ENCODE peak calls at places on chromosomes 16 and 17, in seven cellular contexts. D is IMR-90, A is colonic mucosa, Q is endodermal cell, L is mesenchymal stem cell, G is neuronal stem cell, M is adipocyte. C is an unnamed sample.

GRCh38 chr17:9943343-9943742 is 38.3 kb upstream of the RCVRN start:
- DNase-seq in D (no peak), A (no peak), Q (no peak), L (no peak), G (no peak), M (no peak), C (no peak)

GRCh38 chr17:17750881-17751280 is 69.6 kb downstream of the RAI1 start:
- DNase-seq in D (no peak), A (peak), Q (no peak), L (no peak), G (no peak), M (no peak), C (no peak)

GRCh38 chr17:60613325-60613724 is 13.3 kb downstream of the PPM1D start:
- DNase-seq in D (no peak), A (no peak), Q (no peak), L (no peak), G (no peak), M (no peak), C (no peak)

GRCh38 chr16:86142801-86143236 is 243.9 kb downstream of the IRF8 start:
- DNase-seq in D (no peak), A (no peak), Q (no peak), L (no peak), G (no peak), M (peak), C (no peak)

GRCh38 chr17:21209511-21210175 is 4.3 kb downstream of the TMEM11 start:
- DNase-seq in D (no peak), A (peak), Q (no peak), L (no peak), G (no peak), M (no peak), C (no peak)

GRCh38 chr17:68782829-68783228 is 172.4 kb downstream of the ABCA8 start:
- DNase-seq in D (no peak), A (no peak), Q (no peak), L (no peak), G (no peak), M (peak), C (no peak)

GRCh38 chr17:48555183-48555615 is 10.3 kb upstream of the HOXB2 start:
- DNase-seq in D (peak), A (no peak), Q (peak), L (peak), G (no peak), M (no peak), C (no peak)

GRCh38 chr16:46897471-46897870 is 13.3 kb downstream of the GPT2 start:
- DNase-seq in D (no peak), A (no peak), Q (no peak), L (no peak), G (no peak), M (no peak), C (no peak)

GRCh38 chr16:48188449-48189102 is 32.8 kb upstream of the ABCC12 start:
- DNase-seq in D (no peak), A (no peak), Q (no peak), L (no peak), G (no peak), M (no peak), C (no peak)

GRCh38 chr16:81324808-81325207 is 10.0 kb downstream of the GAN start:
- DNase-seq in D (no peak), A (no peak), Q (no peak), L (no peak), G (no peak), M (no peak), C (no peak)

GRCh38 chr16:2296662-2297505 is 29.0 kb upstream of the RNPS1 start:
- DNase-seq in D (no peak), A (peak), Q (peak), L (no peak), G (no peak), M (peak), C (no peak)

GRCh38 chr17:72318131-72318530 is 197.3 kb downstream of the SOX9 start:
- DNase-seq in D (no peak), A (no peak), Q (no peak), L (no peak), G (no peak), M (no peak), C (no peak)

GRCh38 chr16:76535-77272 is 1.3 kb upstream of the MPG start:
- DNase-seq in D (peak), A (peak), Q (peak), L (peak), G (no peak), M (peak), C (no peak)

GRCh38 chr17:5557485-5557884 is 26.8 kb downstream of the NLRP1 start:
- DNase-seq in D (peak), A (no peak), Q (no peak), L (peak), G (no peak), M (peak), C (no peak)

GRCh38 chr17:30363715-30364202 is 15.0 kb upstream of the CPD start:
- DNase-seq in D (peak), A (no peak), Q (no peak), L (peak), G (no peak), M (no peak), C (no peak)

GRCh38 chr17:17119533-17119932 is 77.3 kb downstream of the MPRIP start:
- DNase-seq in D (peak), A (peak), Q (no peak), L (peak), G (no peak), M (peak), C (no peak)

GRCh38 chr17:73785466-73785865 is 141.2 kb upstream of the SDK2 start:
- DNase-seq in D (no peak), A (no peak), Q (no peak), L (no peak), G (no peak), M (no peak), C (no peak)

GRCh38 chr16:30931068-30931655 is 7.8 kb downstream of the FBXL19 start:
- DNase-seq in D (no peak), A (no peak), Q (no peak), L (no peak), G (no peak), M (no peak), C (no peak)

GRCh38 chr17:80428796-80429195 is 13.8 kb downstream of the ENDOV start:
- DNase-seq in D (no peak), A (no peak), Q (no peak), L (no peak), G (no peak), M (no peak), C (no peak)

GRCh38 chr17:28716740-28717577 is 709 bp downstream of the RAB34 start:
- DNase-seq in D (peak), A (peak), Q (peak), L (peak), G (peak), M (peak), C (no peak)

GRCh38 chr17:10183931-10184930 is 14.2 kb downstream of the GAS7 start:
- DNase-seq in D (no peak), A (no peak), Q (peak), L (no peak), G (no peak), M (no peak), C (no peak)

GRCh38 chr17:3598078-3598477 is 11.1 kb downstream of the TRPV1 start:
- DNase-seq in D (no peak), A (no peak), Q (no peak), L (no peak), G (no peak), M (no peak), C (no peak)

GRCh38 chr17:11356371-11356770 is 115.4 kb downstream of the SHISA6 start:
- DNase-seq in D (no peak), A (no peak), Q (no peak), L (no peak), G (no peak), M (no peak), C (no peak)

GRCh38 chr17:50027639-50028206 is 28.2 kb upstream of the ITGA3 start:
- DNase-seq in D (peak), A (peak), Q (peak), L (peak), G (no peak), M (peak), C (no peak)

GRCh38 chr16:85229869-85230416 is 117.7 kb upstream of the CIBAR2 start:
- DNase-seq in D (no peak), A (no peak), Q (no peak), L (peak), G (no peak), M (no peak), C (no peak)

GRCh38 chr17:1509255-1509943 is 7.0 kb downstream of the INPP5K start:
- DNase-seq in D (no peak), A (peak), Q (peak), L (no peak), G (no peak), M (no peak), C (no peak)

GRCh38 chr16:24534634-24535033 is 4.7 kb upstream of the RBBP6 start:
- DNase-seq in D (no peak), A (no peak), Q (no peak), L (no peak), G (no peak), M (no peak), C (no peak)

GRCh38 chr17:31211352-31212012 is 85.6 kb downstream of the OMG start:
- DNase-seq in D (peak), A (no peak), Q (no peak), L (peak), G (no peak), M (no peak), C (no peak)

GRCh38 chr17:82675476-82676245 is 22.8 kb downstream of the RAB40B start:
- DNase-seq in D (no peak), A (no peak), Q (no peak), L (no peak), G (no peak), M (no peak), C (no peak)

GRCh38 chr16:14286381-14287230 is 215.5 kb downstream of the MRTFB start:
- DNase-seq in D (no peak), A (peak), Q (peak), L (no peak), G (no peak), M (no peak), C (no peak)

GRCh38 chr16:12415072-12415471 is 388.6 kb downstream of the CPPED1 start:
- DNase-seq in D (no peak), A (no peak), Q (no peak), L (no peak), G (no peak), M (no peak), C (no peak)

GRCh38 chr16:4747906-4748681 is 13.8 kb downstream of the DNAAF8 start:
- DNase-seq in D (no peak), A (no peak), Q (no peak), L (no peak), G (no peak), M (no peak), C (no peak)

GRCh38 chr17:52148288-52148968 is 10.1 kb downstream of the CA10 start:
- DNase-seq in D (no peak), A (no peak), Q (no peak), L (no peak), G (no peak), M (no peak), C (no peak)
- H3K9ac ChIP-seq in D (no peak), A (no peak), Q (no peak), L (no peak), G (no peak), M (no peak), C (no peak)

GRCh38 chr17:42992872-42993271 is 5.3 kb upstream of the RPL27 start:
- DNase-seq in D (no peak), A (no peak), Q (no peak), L (peak), G (no peak), M (no peak), C (no peak)
- H3K4me3 ChIP-seq in D (no peak), A (no peak), Q (no peak), L (no peak), G (no peak), M (no peak), C (no peak)

GRCh38 chr17:65523853-65524664 is 37.4 kb downstream of the AXIN2 start:
- DNase-seq in D (no peak), A (no peak), Q (no peak), L (no peak), G (no peak), M (no peak), C (no peak)
- H3K9ac ChIP-seq in D (no peak), A (no peak), Q (no peak), L (no peak), G (no peak), M (no peak), C (peak)

GRCh38 chr17:7122386-7122785 is 7.8 kb upstream of the ASGR2 start:
- DNase-seq in D (peak), A (no peak), Q (no peak), L (no peak), G (no peak), M (peak), C (no peak)
- H3K4me3 ChIP-seq in D (no peak), A (no peak), Q (no peak), L (no peak), G (no peak), M (no peak), C (no peak)

DNA sequence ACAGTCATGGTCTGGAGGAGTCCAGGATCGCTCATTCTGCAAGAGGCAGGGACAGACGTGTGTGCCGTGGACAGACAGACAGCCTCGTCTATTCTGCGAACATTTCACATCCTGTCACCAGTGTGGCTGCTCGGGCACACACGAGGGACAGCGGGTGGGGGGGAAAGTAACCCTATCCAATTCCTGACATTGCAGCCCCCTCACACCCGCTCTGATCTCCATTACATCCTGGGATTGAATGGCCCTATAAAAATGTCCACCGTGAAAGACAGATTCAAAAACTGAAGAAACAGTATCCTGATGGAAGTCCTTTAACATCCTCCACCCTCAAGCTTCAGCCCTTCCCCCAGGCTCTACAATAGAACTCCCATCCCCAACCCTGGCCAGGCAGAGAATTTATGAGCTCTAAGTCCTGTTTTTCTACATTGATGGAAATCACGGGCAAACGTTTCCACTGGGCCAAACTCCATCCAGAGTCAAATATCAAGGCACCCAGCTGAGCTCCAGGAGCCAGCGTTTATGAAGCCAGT is 39.4 kb downstream of the HS3ST3A1 start:
- DNase-seq in D (peak), A (no peak), Q (no peak), L (peak), G (no peak), M (peak), C (no peak)
- H3K9ac ChIP-seq in D (peak), A (no peak), Q (no peak), L (peak), G (no peak), M (peak), C (no peak)

GRCh38 chr16:71442041-71442440 is at the start of gene TLE7:
- DNase-seq in D (no peak), A (peak), Q (no peak), L (no peak), G (no peak), M (no peak), C (no peak)

GRCh38 chr16:71443714-71444113 is 1.9 kb upstream of the TLE7 start:
- DNase-seq in D (no peak), A (no peak), Q (no peak), L (no peak), G (no peak), M (no peak), C (no peak)

GRCh38 chr16:71439531-71439930 is 2.3 kb downstream of the TLE7 start:
- DNase-seq in D (no peak), A (no peak), Q (no peak), L (no peak), G (no peak), M (no peak), C (no peak)

GRCh38 chr16:71440669-71441347 is 1.0 kb downstream of the TLE7 start:
- DNase-seq in D (no peak), A (no peak), Q (peak), L (no peak), G (no peak), M (no peak), C (no peak)

GRCh38 chr16:71441348-71441781 is 489 bp downstream of the TLE7 start:
- DNase-seq in D (no peak), A (no peak), Q (peak), L (no peak), G (no peak), M (no peak), C (no peak)
- H3K4me3 ChIP-seq in D (no peak), A (no peak), Q (no peak), L (no peak), G (no peak), M (no peak), C (no peak)

C was measured in SK-N-MC.